ENCODE peak calls at places on chromosome 14, in five cellular contexts. V is stimulated activated CD4-positive, alpha-beta T cell treated with anti-CD3 and anti-CD28 coated beads, Interleukin-12 subunit alpha, Interleukin-12 subunit beta, amount 100 ng/mL, for 4 hours; W is T-helper 9 cell; K is anterior cingulate cortex; T is fibroblast of lung. M is an unnamed sample.

GRCh38 chr14:68790656-68791077 is 2.2 kb downstream of the ZFP36L1 start:
- DNase-seq in V (peak; percentile 73), W (peak; percentile 54), K (no peak), T (no peak), M (no peak)

GRCh38 chr14:71309756-71310155 is 402.5 kb downstream of the PCNX1 start:
- DNase-seq in V (no peak), W (no peak), K (no peak), T (no peak), M (no peak)

GRCh38 chr14:24077086-24077485 is 5.7 kb downstream of the CPNE6 start:
- DNase-seq in V (no peak), W (no peak), K (no peak), T (no peak), M (no peak)

GRCh38 chr14:102320033-102320660 is 601 bp downstream of the ZNF839 start:
- DNase-seq in V (peak; percentile 41), W (peak; percentile 33), K (no peak), T (peak; percentile 62), M (no peak)

GRCh38 chr14:79426103-79426755 is 785.1 kb downstream of the DIO2 start:
- DNase-seq in V (no peak), W (no peak), K (no peak), T (no peak), M (no peak)

GRCh38 chr14:88168498-88169165 is 154.4 kb downstream of the KCNK10 start:
- DNase-seq in V (peak; percentile 41), W (peak; percentile 39), K (no peak), T (peak; percentile 6), M (peak; percentile 56)

GRCh38 chr14:30610719-30611388 is 11.3 kb upstream of the SCFD1 start:
- DNase-seq in V (no peak), W (no peak), K (peak; percentile 1), T (peak; percentile 72), M (peak; percentile 8)

GRCh38 chr14:95432152-95433093 is 84.0 kb downstream of the SYNE3 start:
- DNase-seq in V (no peak), W (no peak), K (peak; percentile 20), T (peak; percentile 23), M (no peak)

GRCh38 chr14:62956413-62956812 is 88.8 kb downstream of the KCNH5 start:
- DNase-seq in V (no peak), W (no peak), K (no peak), T (peak; percentile 38), M (no peak)

GRCh38 chr14:103141117-103141796 is 18.0 kb downstream of the TNFAIP2 start:
- DNase-seq in V (no peak), W (peak; percentile 10), K (no peak), T (peak; percentile 20), M (peak; percentile 59)

GRCh38 chr14:69682607-69683263 is 71.3 kb downstream of the SUSD6 start:
- DNase-seq in V (no peak), W (no peak), K (no peak), T (no peak), M (no peak)

GRCh38 chr14:96501383-96501745 is 818 bp upstream of the PAPOLA start:
- DNase-seq in V (peak; percentile 2), W (no peak), K (no peak), T (no peak), M (no peak)

GRCh38 chr14:39268393-39268792 is 34.7 kb downstream of the MIA2 start:
- DNase-seq in V (no peak), W (no peak), K (no peak), T (peak; percentile 57), M (no peak)

GRCh38 chr14:76957224-76957881 is 71.2 kb downstream of the IRF2BPL start:
- DNase-seq in V (no peak), W (peak; percentile 21), K (no peak), T (no peak), M (no peak)

GRCh38 chr14:98935921-98936320 is 336.1 kb downstream of the BCL11B start:
- DNase-seq in V (no peak), W (no peak), K (no peak), T (no peak), M (no peak)